ENCODE peak calls at places on chromosomes 7 and 10, in five cellular contexts. One of them, this sample, is unnamed.

GRCh38 chr10:58362026-58362799 is 23.0 kb upstream of the TFAM start:
- DNase-seq in BJ: no peak
- DNase-seq in GM12865: no peak
- DNase-seq in nucleus accumbens: no peak
- DNase-seq in H4: no peak
- DNase-seq in this sample: no peak

GRCh38 chr10:5564537-5565204 is 39.9 kb downstream of the CALML3 start:
- DNase-seq in BJ: no peak
- DNase-seq in GM12865: peak
- DNase-seq in nucleus accumbens: no peak
- DNase-seq in H4: no peak
- DNase-seq in this sample: no peak

GRCh38 chr7:3064077-3064476 is 20.4 kb upstream of the CARD11 start:
- DNase-seq in BJ: no peak
- DNase-seq in GM12865: no peak
- DNase-seq in nucleus accumbens: no peak
- DNase-seq in H4: no peak
- DNase-seq in this sample: no peak

GRCh38 chr7:151736403-151736909 is 140.5 kb downstream of the PRKAG2 start:
- DNase-seq in BJ: peak
- DNase-seq in GM12865: no peak
- DNase-seq in nucleus accumbens: no peak
- DNase-seq in H4: peak
- DNase-seq in this sample: no peak

GRCh38 chr7:131608112-131608498 is 51.7 kb upstream of the PODXL start:
- DNase-seq in BJ: no peak
- DNase-seq in GM12865: no peak
- DNase-seq in nucleus accumbens: no peak
- DNase-seq in H4: no peak
- DNase-seq in this sample: no peak

GRCh38 chr10:70518695-70519094 is 40.1 kb downstream of the PALD1 start:
- DNase-seq in BJ: no peak
- DNase-seq in GM12865: no peak
- DNase-seq in nucleus accumbens: no peak
- DNase-seq in H4: no peak
- DNase-seq in this sample: no peak

GRCh38 chr10:125106586-125106985 is 53.8 kb downstream of the CTBP2 start:
- DNase-seq in BJ: no peak
- DNase-seq in GM12865: no peak
- DNase-seq in nucleus accumbens: no peak
- DNase-seq in H4: no peak
- DNase-seq in this sample: peak

GRCh38 chr7:104903044-104903443 is 111.0 kb upstream of the KMT2E start:
- DNase-seq in BJ: no peak
- DNase-seq in GM12865: no peak
- DNase-seq in nucleus accumbens: no peak
- DNase-seq in H4: no peak
- DNase-seq in this sample: no peak

GRCh38 chr10:128860574-128860973 is 606.5 kb upstream of the MGMT start:
- DNase-seq in BJ: no peak
- DNase-seq in GM12865: no peak
- DNase-seq in nucleus accumbens: no peak
- DNase-seq in H4: no peak
- DNase-seq in this sample: no peak

GRCh38 chr7:134703781-134704180 is 57.1 kb downstream of the BPGM start:
- DNase-seq in BJ: no peak
- DNase-seq in GM12865: no peak
- DNase-seq in nucleus accumbens: no peak
- DNase-seq in H4: no peak
- DNase-seq in this sample: no peak

GRCh38 chr7:141184532-141185190 is 110.8 kb downstream of the TMEM178B start:
- DNase-seq in BJ: no peak
- DNase-seq in GM12865: peak
- DNase-seq in nucleus accumbens: no peak
- DNase-seq in H4: no peak
- DNase-seq in this sample: no peak

GRCh38 chr7:148481147-148481526 is 109.4 kb upstream of the C7orf33 start:
- DNase-seq in BJ: no peak
- DNase-seq in GM12865: no peak
- DNase-seq in nucleus accumbens: no peak
- DNase-seq in H4: no peak
- DNase-seq in this sample: no peak

GRCh38 chr7:94059747-94060146 is 55.6 kb upstream of the BET1 start:
- DNase-seq in BJ: no peak
- DNase-seq in GM12865: peak
- DNase-seq in nucleus accumbens: no peak
- DNase-seq in H4: peak
- DNase-seq in this sample: no peak

GRCh38 chr10:34814228-34815173 is 595 bp downstream of the PARD3 start:
- DNase-seq in BJ: no peak
- DNase-seq in GM12865: no peak
- DNase-seq in nucleus accumbens: peak
- DNase-seq in H4: no peak
- DNase-seq in this sample: peak

GRCh38 chr10:89702121-89702480 is 711 bp downstream of the KIF20B start:
- DNase-seq in BJ: no peak
- DNase-seq in GM12865: peak
- DNase-seq in nucleus accumbens: no peak
- DNase-seq in H4: peak
- DNase-seq in this sample: no peak

GRCh38 chr7:18086165-18087030 is 58.8 kb upstream of the PRPS1L1 start:
- DNase-seq in BJ: no peak
- DNase-seq in GM12865: peak
- DNase-seq in nucleus accumbens: peak
- DNase-seq in H4: peak
- DNase-seq in this sample: no peak

GRCh38 chr10:60353519-60354258 is 36.0 kb downstream of the ANK3 start:
- DNase-seq in BJ: no peak
- DNase-seq in GM12865: peak
- DNase-seq in nucleus accumbens: peak
- DNase-seq in H4: no peak
- DNase-seq in this sample: no peak

GRCh38 chr7:95601324-95601723 is 5.0 kb upstream of the PDK4 start:
- DNase-seq in BJ: no peak
- DNase-seq in GM12865: no peak
- DNase-seq in nucleus accumbens: no peak
- DNase-seq in H4: no peak
- DNase-seq in this sample: no peak

GRCh38 chr7:22061781-22062180 is 116.1 kb upstream of the CDCA7L start:
- DNase-seq in BJ: no peak
- DNase-seq in GM12865: no peak
- DNase-seq in nucleus accumbens: no peak
- DNase-seq in H4: no peak
- DNase-seq in this sample: no peak

GRCh38 chr10:34528320-34528719 is 286.8 kb downstream of the PARD3 start:
- DNase-seq in BJ: peak
- DNase-seq in GM12865: no peak
- DNase-seq in nucleus accumbens: no peak
- DNase-seq in H4: peak
- DNase-seq in this sample: no peak

GRCh38 chr7:41096921-41097320 is 606.0 kb downstream of the INHBA start:
- DNase-seq in BJ: no peak
- DNase-seq in GM12865: no peak
- DNase-seq in nucleus accumbens: no peak
- DNase-seq in H4: peak
- DNase-seq in this sample: no peak

GRCh38 chr10:92517034-92517655 is 56.7 kb downstream of the IDE start:
- DNase-seq in BJ: peak
- DNase-seq in GM12865: peak
- DNase-seq in nucleus accumbens: peak
- DNase-seq in H4: peak
- DNase-seq in this sample: no peak

GRCh38 chr7:138885383-138886147 is 87.6 kb upstream of the ATP6V0A4 start:
- DNase-seq in BJ: no peak
- DNase-seq in GM12865: peak
- DNase-seq in nucleus accumbens: no peak
- DNase-seq in H4: no peak
- DNase-seq in this sample: no peak

GRCh38 chr10:132162021-132162531 is 24.7 kb upstream of the DPYSL4 start:
- DNase-seq in BJ: no peak
- DNase-seq in GM12865: no peak
- DNase-seq in nucleus accumbens: no peak
- DNase-seq in H4: no peak
- DNase-seq in this sample: no peak

GRCh38 chr10:71161429-71161828 is 50.9 kb upstream of the UNC5B start:
- DNase-seq in BJ: no peak
- DNase-seq in GM12865: peak
- DNase-seq in nucleus accumbens: no peak
- DNase-seq in H4: peak
- DNase-seq in this sample: no peak

GRCh38 chr10:78972160-78972946 is 96.4 kb upstream of the ZMIZ1 start:
- DNase-seq in BJ: peak
- DNase-seq in GM12865: no peak
- DNase-seq in nucleus accumbens: peak
- DNase-seq in H4: peak
- DNase-seq in this sample: peak

GRCh38 chr10:132958886-132959295 is 16.5 kb upstream of the CFAP46 start:
- DNase-seq in BJ: no peak
- DNase-seq in GM12865: no peak
- DNase-seq in nucleus accumbens: no peak
- DNase-seq in H4: no peak
- DNase-seq in this sample: no peak

GRCh38 chr10:70940834-70941568 is 52.6 kb upstream of the PCBD1 start:
- DNase-seq in BJ: no peak
- DNase-seq in GM12865: no peak
- DNase-seq in nucleus accumbens: no peak
- DNase-seq in H4: peak
- DNase-seq in this sample: no peak

GRCh38 chr7:34156336-34156735 is 251.0 kb downstream of the BMPER start:
- DNase-seq in BJ: no peak
- DNase-seq in GM12865: no peak
- DNase-seq in nucleus accumbens: no peak
- DNase-seq in H4: no peak
- DNase-seq in this sample: no peak

GRCh38 chr10:36886303-36886891 is 239.0 kb upstream of the ANKRD30A start:
- DNase-seq in BJ: no peak
- DNase-seq in GM12865: no peak
- DNase-seq in nucleus accumbens: no peak
- DNase-seq in H4: no peak
- DNase-seq in this sample: no peak

GRCh38 chr10:99340650-99341049 is 11.5 kb downstream of the CNNM1 start:
- DNase-seq in BJ: no peak
- DNase-seq in GM12865: no peak
- DNase-seq in nucleus accumbens: no peak
- DNase-seq in H4: no peak
- DNase-seq in this sample: no peak

GRCh38 chr10:32367793-32368453 is 21.0 kb upstream of the EPC1 start:
- DNase-seq in BJ: peak
- DNase-seq in GM12865: peak
- DNase-seq in nucleus accumbens: peak
- DNase-seq in H4: peak
- DNase-seq in this sample: peak

GRCh38 chr10:70296406-70296899 is 12.6 kb upstream of the NPFFR1 start:
- DNase-seq in BJ: peak
- DNase-seq in GM12865: no peak
- DNase-seq in nucleus accumbens: no peak
- DNase-seq in H4: peak
- DNase-seq in this sample: peak

GRCh38 chr7:4833691-4834600 is 27.9 kb downstream of the PAPOLB start:
- DNase-seq in BJ: no peak
- DNase-seq in GM12865: no peak
- DNase-seq in nucleus accumbens: no peak
- DNase-seq in H4: no peak
- DNase-seq in this sample: no peak

GRCh38 chr10:118658762-118659161 is 63.3 kb upstream of the PRLHR start:
- DNase-seq in BJ: no peak
- DNase-seq in GM12865: no peak
- DNase-seq in nucleus accumbens: no peak
- DNase-seq in H4: no peak
- DNase-seq in this sample: no peak

GRCh38 chr7:156036153-156036552 is 223.9 kb upstream of the SHH start:
- DNase-seq in BJ: no peak
- DNase-seq in GM12865: no peak
- DNase-seq in nucleus accumbens: no peak
- DNase-seq in H4: no peak
- DNase-seq in this sample: no peak

GRCh38 chr10:128417776-128418175 is 291.6 kb upstream of the MKI67 start:
- DNase-seq in BJ: no peak
- DNase-seq in GM12865: no peak
- DNase-seq in nucleus accumbens: no peak
- DNase-seq in H4: no peak
- DNase-seq in this sample: no peak

GRCh38 chr7:93147358-93147757 is 827 bp downstream of the SAMD9L start:
- DNase-seq in BJ: no peak
- DNase-seq in GM12865: peak
- DNase-seq in nucleus accumbens: no peak
- DNase-seq in H4: peak
- DNase-seq in this sample: peak

GRCh38 chr10:86346169-86346793 is 20.3 kb downstream of the GRID1 start:
- DNase-seq in BJ: no peak
- DNase-seq in GM12865: no peak
- DNase-seq in nucleus accumbens: no peak
- DNase-seq in H4: no peak
- DNase-seq in this sample: no peak